ENCODE peak calls at places on chromosomes 3 and 15, in four cellular contexts. N, D, C and H are unnamed samples.

GRCh38 chr15:68417051-68417450 is 14.9 kb downstream of the ITGA11 start:
- DNase-seq in N (no peak), D (no peak), C (no peak), H (no peak)

GRCh38 chr3:156915372-156915771 is 89.2 kb downstream of the LEKR1 start:
- DNase-seq in N (no peak), D (no peak), C (no peak), H (no peak)

GRCh38 chr3:192827208-192827607 is 90.4 kb downstream of the MB21D2 start:
- DNase-seq in N (no peak), D (no peak), C (no peak), H (no peak)

GRCh38 chr3:4894891-4895530 is 84.2 kb upstream of the BHLHE40 start:
- DNase-seq in N (no peak), D (no peak), C (no peak), H (no peak)

GRCh38 chr3:36957862-36958686 is 13.2 kb upstream of the TRANK1 start:
- DNase-seq in N (peak), D (no peak), C (no peak), H (peak)

GRCh38 chr15:90708516-90708915 is 8.6 kb upstream of the BLM start:
- DNase-seq in N (no peak), D (no peak), C (no peak), H (no peak)

GRCh38 chr15:73696641-73697001 is 12.4 kb downstream of the CD276 start:
- DNase-seq in N (no peak), D (no peak), C (no peak), H (no peak)

GRCh38 chr15:89469331-89470107 is 26.9 kb downstream of the RHCG start:
- DNase-seq in N (no peak), D (no peak), C (no peak), H (no peak)